ENCODE peak calls at places on chromosomes 11 and 22, in four cellular contexts. B, G, E and X are unnamed samples.

GRCh38 chr22:46769191-46769675 is 6.8 kb downstream of the TBC1D22A start:
- DNase-seq in G (no peak), B (no peak), E (peak; percentile 62), X (no peak)

GRCh38 chr11:130340671-130341319 is 26.1 kb upstream of the ZBTB44 start:
- DNase-seq in E (no peak), B (no peak), G (no peak), X (no peak)

GRCh38 chr11:76074178-76075112 is 131.9 kb downstream of the WNT11 start:
- DNase-seq in B (no peak), E (no peak), G (no peak), X (no peak)

GRCh38 chr11:67276821-67277230 is 10.6 kb downstream of the GRK2 start:
- DNase-seq in G (no peak), B (peak; percentile 61), E (peak; percentile 14), X (no peak)

GRCh38 chr11:74185695-74186094 is 14.6 kb downstream of the PPME1 start:
- DNase-seq in G (peak; percentile 56), B (no peak), E (no peak), X (no peak)

GRCh38 chr11:118000067-118000849 is 14.1 kb downstream of the IL10RA start:
- DNase-seq in B (no peak), G (no peak), E (no peak), X (no peak)

GRCh38 chr22:36379593-36380361 is 8.0 kb downstream of the MYH9 start:
- DNase-seq in G (peak; percentile 80), B (no peak), E (no peak), X (no peak)

GRCh38 chr11:6096417-6096816 is 11.1 kb upstream of the OR56B4 start:
- DNase-seq in E (no peak), B (no peak), G (no peak), X (no peak)

GRCh38 chr22:39960791-39961746 is 872 bp downstream of the TMA7B start:
- DNase-seq in E (peak; percentile 15), G (no peak), B (no peak), X (no peak)

GRCh38 chr22:20434773-20435172 is 2.9 kb downstream of the SCARF2 start:
- DNase-seq in B (no peak), E (no peak), G (no peak), X (no peak)

GRCh38 chr11:38460901-38461300 is 1862.9 kb upstream of the RAG2 start:
- DNase-seq in B (no peak), G (peak; percentile 59), E (peak; percentile 78), X (no peak)

GRCh38 chr22:25076281-25076680 is 123.4 kb upstream of the CRYBB3 start:
- DNase-seq in E (no peak), G (no peak), B (no peak), X (no peak)

GRCh38 chr11:126594921-126595367 is 239.5 kb downstream of the ST3GAL4 start:
- DNase-seq in B (no peak), G (no peak), E (no peak), X (no peak)

GRCh38 chr11:12800032-12800671 is 125.9 kb downstream of the TEAD1 start:
- DNase-seq in B (no peak), G (peak; percentile 94), E (peak; percentile 72), X (no peak)

GRCh38 chr11:2409701-2410468 is 9.3 kb downstream of the TSSC4 start:
- DNase-seq in E (no peak), G (no peak), B (no peak), X (no peak)

GRCh38 chr22:20026204-20026908 is 5.4 kb downstream of the TANGO2 start:
- DNase-seq in G (no peak), E (no peak), B (no peak), X (no peak)

GRCh38 chr11:15163136-15163535 is 48.4 kb downstream of the INSC start:
- DNase-seq in B (no peak), G (no peak), E (no peak), X (no peak)

GRCh38 chr11:32386770-32387377 is 48.5 kb downstream of the WT1 start:
- DNase-seq in G (no peak), B (no peak), E (no peak), X (no peak)

GRCh38 chr22:42819412-42820069 is 37.5 kb downstream of the ARFGAP3 start:
- DNase-seq in B (no peak), E (no peak), G (no peak), X (no peak)

GRCh38 chr22:49536571-49537131 is 291.0 kb downstream of the BRD1 start:
- DNase-seq in G (no peak), E (peak; percentile 2), B (no peak), X (no peak)

GRCh38 chr22:29734853-29735252 is 15.1 kb downstream of the CABP7 start:
- DNase-seq in G (no peak), E (no peak), B (no peak), X (no peak)

GRCh38 chr11:556175-556699 is 4.3 kb downstream of the LMNTD2 start:
- DNase-seq in G (no peak), E (peak; percentile 46), B (no peak), X (no peak)

GRCh38 chr22:20967697-20968201 is 694 bp downstream of the AIFM3 start:
- DNase-seq in E (no peak), B (no peak), G (no peak), X (no peak)

GRCh38 chr22:17098379-17098819 is 13.6 kb downstream of the IL17RA start:
- DNase-seq in G (no peak), B (no peak), E (no peak), X (no peak)

GRCh38 chr11:117600261-117600783 is 196.7 kb downstream of the DSCAML1 start:
- DNase-seq in E (no peak), G (no peak), B (no peak), X (no peak)

GRCh38 chr11:96162816-96163499 is 180.0 kb downstream of the MAML2 start:
- DNase-seq in E (no peak), B (no peak), G (peak; percentile 33), X (no peak)

GRCh38 chr11:117820071-117820470 is 4.5 kb downstream of the FXYD2 start:
- DNase-seq in E (no peak), G (no peak), B (no peak), X (no peak)

GRCh38 chr11:105211806-105212531 is 72.4 kb upstream of the CARD18 start:
- DNase-seq in G (no peak), E (no peak), B (no peak), X (no peak)

GRCh38 chr22:27668828-27669797 is 132.4 kb downstream of the MN1 start:
- DNase-seq in G (peak; percentile 94), E (peak; percentile 32), B (peak; percentile 78), X (no peak)

GRCh38 chr22:29061773-29062172 is at the start of gene C22orf31:
- DNase-seq in E (no peak), B (no peak), G (no peak), X (no peak)

GRCh38 chr11:77138106-77138649 is 10.1 kb downstream of the MYO7A start:
- DNase-seq in B (no peak), G (no peak), E (no peak), X (no peak)

GRCh38 chr22:16866167-16866566 is 41.0 kb upstream of the XKR3 start:
- DNase-seq in G (no peak), E (no peak), B (no peak), X (no peak)

GRCh38 chr22:43826142-43827093 is 14.3 kb upstream of the EFCAB6 start:
- DNase-seq in G (no peak), E (peak; percentile 66), B (no peak), X (no peak)

GRCh38 chr11:5564259-5565019 is 16.1 kb upstream of the OR52H1 start:
- DNase-seq in B (no peak), G (peak; percentile 47), E (no peak), X (peak; percentile 13)

GRCh38 chr11:68471360-68472340 is 11.1 kb downstream of the PPP6R3 start:
- DNase-seq in E (no peak), B (no peak), G (no peak), X (no peak)

GRCh38 chr22:38258895-38259294 is 13.9 kb downstream of the TMEM184B start:
- DNase-seq in G (no peak), E (no peak), B (peak; percentile 68), X (no peak)

GRCh38 chr22:38257170-38257569 is 15.6 kb downstream of the TMEM184B start:
- DNase-seq in E (no peak), G (no peak), B (no peak), X (no peak)

GRCh38 chr22:38257650-38258246 is 15.1 kb downstream of the TMEM184B start:
- DNase-seq in B (no peak), G (no peak), E (peak; percentile 84), X (no peak)

GRCh38 chr22:38259370-38259769 is 13.4 kb downstream of the TMEM184B start:
- DNase-seq in B (no peak), G (no peak), E (no peak), X (no peak)

GRCh38 chr22:38255697-38256096 is 17.1 kb downstream of the TMEM184B start:
- DNase-seq in G (no peak), E (no peak), B (no peak), X (no peak)
- H3K4me1 ChIP-seq in G (no peaks in the 10 kb centered on the region), E (peaks cover 19% of the 10 kb centered on the region), B (peaks cover 67% of the 10 kb centered on the region), X (no peaks in the 10 kb centered on the region)

DNA sequence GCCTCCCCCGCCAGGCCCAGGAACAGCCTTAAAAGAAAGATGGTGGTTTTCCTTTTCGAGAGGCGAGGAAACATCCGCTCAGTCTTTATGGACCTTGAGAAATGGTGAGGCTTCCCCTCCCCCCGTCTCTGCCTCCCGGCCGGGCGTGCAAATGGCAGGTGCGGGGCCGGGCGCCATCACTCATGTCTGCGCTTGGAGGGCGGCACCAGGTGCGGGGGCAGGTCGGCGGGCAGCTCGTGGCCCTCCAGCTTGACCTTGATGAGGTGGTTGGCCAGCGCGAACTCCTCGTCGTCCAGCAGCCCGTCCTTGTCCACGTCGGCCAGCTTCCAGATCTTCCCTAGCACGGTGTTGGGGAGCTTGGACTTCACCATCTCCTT is 9.7 kb upstream of the CDC42BPG start:
- DNase-seq in E (no peak), B (no peak), G (no peak), X (no peak)
- H3K4me1 ChIP-seq in E (peaks cover 36% of the 10 kb centered on the region), B (peaks cover 100% of the 10 kb centered on the region), G (peaks cover 92% of the 10 kb centered on the region), X (peaks cover 51% of the 10 kb centered on the region)

GRCh38 chr11:35167451-35167954 is 28.5 kb downstream of the CD44 start:
- DNase-seq in E (no peak), B (peak; percentile 31), G (no peak), X (no peak)
- H3K4me1 ChIP-seq in E (peaks cover 83% of the 10 kb centered on the region), B (peaks cover 22% of the 10 kb centered on the region), G (peaks cover 100% of the 10 kb centered on the region), X (peaks cover 95% of the 10 kb centered on the region)

DNA sequence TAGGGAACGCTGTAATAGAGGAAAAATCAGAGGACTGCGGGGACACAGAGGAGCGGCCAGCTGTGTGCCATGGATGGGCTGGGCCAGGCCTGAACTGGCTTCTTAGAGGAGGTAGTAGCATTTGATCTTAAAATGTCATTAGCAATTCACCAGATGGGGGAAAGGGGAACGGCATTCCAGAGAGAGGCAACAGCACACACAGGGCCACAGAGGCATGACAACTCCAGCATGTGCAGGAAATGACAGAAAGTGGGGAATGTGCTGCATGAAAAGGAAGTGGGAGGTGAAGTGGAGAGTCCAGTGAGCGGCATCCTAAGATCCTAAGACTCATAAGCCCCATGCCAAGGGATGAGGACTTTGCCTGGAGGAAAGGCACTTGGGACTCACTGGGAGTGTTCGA is 69.0 kb downstream of the UBASH3B start:
- DNase-seq in G (no peak), E (no peak), B (no peak), X (no peak)
- H3K4me1 ChIP-seq in G (peaks cover 47% of the 10 kb centered on the region), E (no peaks in the 10 kb centered on the region), B (no peaks in the 10 kb centered on the region), X (peaks cover 42% of the 10 kb centered on the region)

GRCh38 chr11:134032501-134033091 is 36.3 kb upstream of the JAM3 start:
- DNase-seq in E (no peak), B (no peak), G (no peak), X (no peak)
- H3K4me1 ChIP-seq in E (peaks cover 40% of the 10 kb centered on the region), B (peaks cover 34% of the 10 kb centered on the region), G (no peaks in the 10 kb centered on the region), X (peaks cover 44% of the 10 kb centered on the region)

GRCh38 chr22:23833017-23833795 is 5.6 kb downstream of the DERL3 start:
- DNase-seq in E (no peak), B (no peak), G (no peak), X (no peak)
- H3K4me1 ChIP-seq in E (peaks cover 43% of the 10 kb centered on the region), B (peaks cover 53% of the 10 kb centered on the region), G (no peaks in the 10 kb centered on the region), X (no peaks in the 10 kb centered on the region)

GRCh38 chr11:114156766-114157165 is 97.3 kb downstream of the ZBTB16 start:
- DNase-seq in B (no peak), G (no peak), E (no peak), X (no peak)
- H3K4me1 ChIP-seq in B (peaks cover 95% of the 10 kb centered on the region), G (peaks cover 11% of the 10 kb centered on the region), E (peaks cover 99% of the 10 kb centered on the region), X (peaks cover 36% of the 10 kb centered on the region)